ENCODE peak calls at places on chromosome 20, in seven cellular contexts. N, F, P, C, H, Z and O are unnamed samples.

GRCh38 chr20:1370548-1371110 is 22.2 kb downstream of the FKBP1A start:
- DNase-seq in H (no peak), P (no peak), Z (no peak), C (no peak), N (no peak), F (peak), O (no peak)

GRCh38 chr20:3887870-3888614 is 1.1 kb upstream of the PANK2 start:
- DNase-seq in Z (peak), N (no peak), F (no peak), P (no peak), C (no peak), H (no peak), O (no peak)

GRCh38 chr20:38844963-38845362 is 39.5 kb downstream of the PPP1R16B start:
- DNase-seq in H (no peak), P (no peak), C (peak), N (no peak), F (no peak), Z (no peak), O (no peak)

GRCh38 chr20:6265204-6265904 is 142.5 kb upstream of the FERMT1 start:
- DNase-seq in H (peak), N (no peak), F (peak), Z (peak), C (no peak), P (no peak), O (no peak)

GRCh38 chr20:47348539-47349142 is 7.9 kb downstream of the ZMYND8 start:
- DNase-seq in P (no peak), H (no peak), N (no peak), Z (peak), C (no peak), F (peak), O (no peak)

GRCh38 chr20:11159728-11160127 is 485.9 kb upstream of the JAG1 start:
- DNase-seq in H (peak), Z (no peak), N (no peak), P (no peak), C (no peak), F (peak), O (no peak)

GRCh38 chr20:62721511-62722197 is 13.0 kb downstream of the NTSR1 start:
- DNase-seq in Z (no peak), C (no peak), F (no peak), N (no peak), P (no peak), H (no peak), O (no peak)

GRCh38 chr20:9087531-9088217 is 18.8 kb downstream of the PLCB4 start:
- DNase-seq in N (no peak), C (no peak), P (no peak), F (no peak), Z (no peak), H (no peak), O (no peak)

GRCh38 chr20:50216543-50217206 is 26.0 kb downstream of the CEBPB start:
- DNase-seq in C (no peak), H (no peak), Z (peak), N (no peak), P (no peak), F (no peak), O (no peak)

GRCh38 chr20:37239026-37239451 is 22.6 kb downstream of the GHRH start:
- DNase-seq in P (no peak), F (peak), H (peak), N (no peak), C (no peak), Z (no peak), O (no peak)

GRCh38 chr20:63336232-63336752 is 24.9 kb downstream of the CHRNA4 start:
- DNase-seq in F (no peak), H (no peak), C (no peak), P (no peak), Z (no peak), N (no peak), O (no peak)

GRCh38 chr20:39630215-39630614 is 668.1 kb downstream of the DHX35 start:
- DNase-seq in P (no peak), C (no peak), Z (no peak), F (no peak), N (no peak), H (no peak), O (no peak)